ENCODE peak calls at places on chromosome 10, in seven cellular contexts. One of them, this sample, is unnamed.

GRCh38 chr10:42939237-42939636 is 137.6 kb upstream of the RET start:
- DNase-seq in heart right ventricle: no peak
- DNase-seq in naive thymus-derived CD8-positive, alpha-beta T cell: no peak
- DNase-seq in left cardiac atrium: no peak
- DNase-seq in amniotic epithelial cell: no peak
- DNase-seq in activated naive CD8-positive, alpha-beta T cell treated with anti-CD3 and anti-CD28 coated beads, Interleukin-2, amount 50 U/mL, for 24 hours: no peak
- DNase-seq in AG10803: no peak
- DNase-seq in this sample: no peak

GRCh38 chr10:71816421-71816851 is 34.6 kb downstream of the PSAP start:
- DNase-seq in heart right ventricle: no peak
- DNase-seq in naive thymus-derived CD8-positive, alpha-beta T cell: no peak
- DNase-seq in left cardiac atrium: no peak
- DNase-seq in amniotic epithelial cell: no peak
- DNase-seq in activated naive CD8-positive, alpha-beta T cell treated with anti-CD3 and anti-CD28 coated beads, Interleukin-2, amount 50 U/mL, for 24 hours: no peak
- DNase-seq in AG10803: no peak
- DNase-seq in this sample: no peak

GRCh38 chr10:1938317-1938716 is 201.0 kb upstream of the ADARB2 start:
- DNase-seq in heart right ventricle: no peak
- DNase-seq in naive thymus-derived CD8-positive, alpha-beta T cell: peak; percentile 67
- DNase-seq in left cardiac atrium: no peak
- DNase-seq in amniotic epithelial cell: no peak
- DNase-seq in activated naive CD8-positive, alpha-beta T cell treated with anti-CD3 and anti-CD28 coated beads, Interleukin-2, amount 50 U/mL, for 24 hours: peak; percentile 58
- DNase-seq in AG10803: no peak
- DNase-seq in this sample: no peak

GRCh38 chr10:93471110-93471651 is 11.0 kb downstream of the MYOF start:
- DNase-seq in heart right ventricle: no peak
- DNase-seq in naive thymus-derived CD8-positive, alpha-beta T cell: no peak
- DNase-seq in left cardiac atrium: no peak
- DNase-seq in amniotic epithelial cell: peak; percentile 89
- DNase-seq in activated naive CD8-positive, alpha-beta T cell treated with anti-CD3 and anti-CD28 coated beads, Interleukin-2, amount 50 U/mL, for 24 hours: no peak
- DNase-seq in AG10803: peak; percentile 97
- DNase-seq in this sample: no peak

GRCh38 chr10:26909753-26910152 is 49.0 kb upstream of the ABI1 start:
- DNase-seq in heart right ventricle: no peak
- DNase-seq in naive thymus-derived CD8-positive, alpha-beta T cell: no peak
- DNase-seq in left cardiac atrium: no peak
- DNase-seq in amniotic epithelial cell: no peak
- DNase-seq in activated naive CD8-positive, alpha-beta T cell treated with anti-CD3 and anti-CD28 coated beads, Interleukin-2, amount 50 U/mL, for 24 hours: no peak
- DNase-seq in AG10803: no peak
- DNase-seq in this sample: no peak

GRCh38 chr10:52801951-52802350 is 29.4 kb upstream of the MBL2 start:
- DNase-seq in heart right ventricle: no peak
- DNase-seq in naive thymus-derived CD8-positive, alpha-beta T cell: no peak
- DNase-seq in left cardiac atrium: no peak
- DNase-seq in amniotic epithelial cell: peak; percentile 64
- DNase-seq in activated naive CD8-positive, alpha-beta T cell treated with anti-CD3 and anti-CD28 coated beads, Interleukin-2, amount 50 U/mL, for 24 hours: no peak
- DNase-seq in AG10803: no peak
- DNase-seq in this sample: no peak

GRCh38 chr10:116974442-116975005 is 30.5 kb downstream of the SHTN1 start:
- DNase-seq in heart right ventricle: no peak
- DNase-seq in naive thymus-derived CD8-positive, alpha-beta T cell: no peak
- DNase-seq in left cardiac atrium: no peak
- DNase-seq in amniotic epithelial cell: peak; percentile 86
- DNase-seq in activated naive CD8-positive, alpha-beta T cell treated with anti-CD3 and anti-CD28 coated beads, Interleukin-2, amount 50 U/mL, for 24 hours: no peak
- DNase-seq in AG10803: peak; percentile 72
- DNase-seq in this sample: no peak

GRCh38 chr10:9230625-9231024 is 1176.1 kb downstream of the GATA3 start:
- DNase-seq in heart right ventricle: no peak
- DNase-seq in naive thymus-derived CD8-positive, alpha-beta T cell: no peak
- DNase-seq in left cardiac atrium: no peak
- DNase-seq in amniotic epithelial cell: no peak
- DNase-seq in activated naive CD8-positive, alpha-beta T cell treated with anti-CD3 and anti-CD28 coated beads, Interleukin-2, amount 50 U/mL, for 24 hours: no peak
- DNase-seq in AG10803: no peak
- DNase-seq in this sample: no peak

GRCh38 chr10:21385996-21386620 is 139.4 kb downstream of the SKIDA1 start:
- DNase-seq in heart right ventricle: no peak
- DNase-seq in naive thymus-derived CD8-positive, alpha-beta T cell: no peak
- DNase-seq in left cardiac atrium: no peak
- DNase-seq in amniotic epithelial cell: no peak
- DNase-seq in activated naive CD8-positive, alpha-beta T cell treated with anti-CD3 and anti-CD28 coated beads, Interleukin-2, amount 50 U/mL, for 24 hours: no peak
- DNase-seq in AG10803: no peak
- DNase-seq in this sample: no peak

GRCh38 chr10:18610517-18610916 is 40.9 kb downstream of the NSUN6 start:
- DNase-seq in heart right ventricle: no peak
- DNase-seq in naive thymus-derived CD8-positive, alpha-beta T cell: no peak
- DNase-seq in left cardiac atrium: peak; percentile 41
- DNase-seq in amniotic epithelial cell: peak; percentile 91
- DNase-seq in activated naive CD8-positive, alpha-beta T cell treated with anti-CD3 and anti-CD28 coated beads, Interleukin-2, amount 50 U/mL, for 24 hours: no peak
- DNase-seq in AG10803: peak; percentile 51
- DNase-seq in this sample: no peak

GRCh38 chr10:106285199-106285598 is 879.3 kb downstream of the SORCS1 start:
- DNase-seq in heart right ventricle: no peak
- DNase-seq in naive thymus-derived CD8-positive, alpha-beta T cell: no peak
- DNase-seq in left cardiac atrium: no peak
- DNase-seq in amniotic epithelial cell: peak; percentile 47
- DNase-seq in activated naive CD8-positive, alpha-beta T cell treated with anti-CD3 and anti-CD28 coated beads, Interleukin-2, amount 50 U/mL, for 24 hours: no peak
- DNase-seq in AG10803: peak; percentile 59
- DNase-seq in this sample: no peak